ENCODE peak calls at places on chromosomes 4 and X, in four cellular contexts. X is breast epithelium, P is glutamatergic neuron, U is progenitor cell of endocrine pancreas. V is an unnamed sample.
A peak's percentile ranks its signal among the peaks of the same experiment; 100 is the strongest.

GRCh38 chr4:56261027-56261426 is 126.3 kb downstream of the AASDH start:
- DNase-seq in P (no peak), U (no peak), X (no peak), V (no peak)

GRCh38 chr4:79613269-79613995 is 205.4 kb upstream of the GK2 start:
- DNase-seq in U (no peak), X (no peak), P (no peak), V (no peak)

GRCh38 chr4:153267915-153268694 is 63.9 kb downstream of the TRIM2 start:
- DNase-seq in P (no peak), X (no peak), U (no peak), V (no peak)

GRCh38 chr4:118745357-118745756 is 60.2 kb downstream of the METTL14 start:
- DNase-seq in X (no peak), U (no peak), P (no peak), V (no peak)

GRCh38 chr4:185682236-185682635 is 129.8 kb downstream of the SORBS2 start:
- DNase-seq in X (no peak), U (no peak), P (no peak), V (no peak)

GRCh38 chr4:125168531-125168930 is 146.2 kb upstream of the FAT4 start:
- DNase-seq in U (no peak), P (no peak), X (no peak), V (no peak)

GRCh38 chrX:97563531-97564133 is 679.9 kb downstream of the RPA4 start:
- DNase-seq in X (no peak), U (no peak), P (no peak), V (no peak)

GRCh38 chr4:121462660-121463261 is 81.9 kb upstream of the QRFPR start:
- DNase-seq in P (no peak), X (peak; percentile 29), U (no peak), V (no peak)

GRCh38 chr4:143382539-143382938 is 45.9 kb downstream of the GAB1 start:
- DNase-seq in P (no peak), U (no peak), X (no peak), V (no peak)

GRCh38 chr4:169252339-169253086 is 18.2 kb downstream of the SH3RF1 start:
- DNase-seq in P (no peak), X (no peak), U (no peak), V (no peak)

GRCh38 chr4:169108303-169108702 is 98.2 kb upstream of the CBR4 start:
- DNase-seq in P (no peak), X (no peak), U (no peak), V (no peak)

GRCh38 chrX:10725071-10725470 is 104.7 kb upstream of the MID1 start:
- DNase-seq in P (no peak), U (no peak), X (no peak), V (no peak)

GRCh38 chrX:826448-826847 is 195.9 kb downstream of the SHOX start:
- DNase-seq in X (no peak), U (no peak), P (no peak), V (peak; percentile 5)

GRCh38 chrX:103367502-103367901 is 8.8 kb upstream of the BEX3 start:
- DNase-seq in U (no peak), X (no peak), P (no peak), V (no peak)

GRCh38 chr4:181202249-181202648 is 1041.0 kb upstream of the TENM3 start:
- DNase-seq in X (no peak), P (no peak), U (no peak), V (no peak)

GRCh38 chrX:1484638-1485019 is 31.9 kb upstream of the ASMTL start:
- DNase-seq in X (peak; percentile 8), U (no peak), P (no peak), V (no peak)

GRCh38 chr4:185872747-185873380 is 60.9 kb upstream of the SORBS2 start:
- DNase-seq in U (no peak), X (no peak), P (no peak), V (no peak)

GRCh38 chrX:133414399-133415275 is 652 bp downstream of the GPC4 start:
- DNase-seq in X (no peak), U (peak; percentile 31), P (peak; percentile 23), V (peak; percentile 85)

GRCh38 chrX:85611926-85612325 is 232.5 kb upstream of the POF1B start:
- DNase-seq in U (no peak), X (no peak), P (no peak), V (no peak)

GRCh38 chrX:108271397-108271787 is 166.8 kb downstream of the COL4A6 start:
- DNase-seq in P (no peak), X (no peak), U (no peak), V (no peak)

GRCh38 chrX:122866527-122866926 is 317.6 kb upstream of the GRIA3 start:
- DNase-seq in U (no peak), X (no peak), P (no peak), V (no peak)

GRCh38 chr4:181863846-181864245 is 379.4 kb upstream of the TENM3 start:
- DNase-seq in P (no peak), U (no peak), X (no peak), V (no peak)

GRCh38 chr4:176478076-176478475 is 158.3 kb downstream of the SPCS3 start:
- DNase-seq in P (no peak), X (no peak), U (no peak), V (no peak)

GRCh38 chr4:156958276-156959074 is 13.1 kb downstream of the PDGFC start:
- DNase-seq in X (no peak), P (no peak), U (no peak), V (no peak)

GRCh38 chrX:136652822-136653723 is 5.1 kb downstream of the CD40LG start:
- DNase-seq in X (no peak), U (no peak), P (no peak), V (peak; percentile 30)

GRCh38 chr4:139050436-139050835 is 34.9 kb downstream of the NOCT start:
- DNase-seq in P (no peak), U (no peak), X (no peak), V (no peak)

GRCh38 chr4:102616661-102617060 is 115.5 kb downstream of the NFKB1 start:
- DNase-seq in U (no peak), P (peak; percentile 38), X (no peak), V (no peak)

GRCh38 chrX:12139934-12140611 is 1.8 kb downstream of the FRMPD4 start:
- DNase-seq in P (no peak), X (no peak), U (no peak), V (no peak)

GRCh38 chr4:184688447-184688846 is 38.9 kb downstream of the PRIMPOL start:
- DNase-seq in P (no peak), X (no peak), U (no peak), V (no peak)

GRCh38 chrX:65581661-65582339 is 47.2 kb upstream of the LAS1L start:
- DNase-seq in U (peak; percentile 26), X (peak; percentile 40), P (peak; percentile 47), V (no peak)

GRCh38 chr4:189090174-189090814 is 850.4 kb upstream of the FRG1 start:
- DNase-seq in P (peak; percentile 22), U (no peak), X (no peak), V (no peak)

DNA sequence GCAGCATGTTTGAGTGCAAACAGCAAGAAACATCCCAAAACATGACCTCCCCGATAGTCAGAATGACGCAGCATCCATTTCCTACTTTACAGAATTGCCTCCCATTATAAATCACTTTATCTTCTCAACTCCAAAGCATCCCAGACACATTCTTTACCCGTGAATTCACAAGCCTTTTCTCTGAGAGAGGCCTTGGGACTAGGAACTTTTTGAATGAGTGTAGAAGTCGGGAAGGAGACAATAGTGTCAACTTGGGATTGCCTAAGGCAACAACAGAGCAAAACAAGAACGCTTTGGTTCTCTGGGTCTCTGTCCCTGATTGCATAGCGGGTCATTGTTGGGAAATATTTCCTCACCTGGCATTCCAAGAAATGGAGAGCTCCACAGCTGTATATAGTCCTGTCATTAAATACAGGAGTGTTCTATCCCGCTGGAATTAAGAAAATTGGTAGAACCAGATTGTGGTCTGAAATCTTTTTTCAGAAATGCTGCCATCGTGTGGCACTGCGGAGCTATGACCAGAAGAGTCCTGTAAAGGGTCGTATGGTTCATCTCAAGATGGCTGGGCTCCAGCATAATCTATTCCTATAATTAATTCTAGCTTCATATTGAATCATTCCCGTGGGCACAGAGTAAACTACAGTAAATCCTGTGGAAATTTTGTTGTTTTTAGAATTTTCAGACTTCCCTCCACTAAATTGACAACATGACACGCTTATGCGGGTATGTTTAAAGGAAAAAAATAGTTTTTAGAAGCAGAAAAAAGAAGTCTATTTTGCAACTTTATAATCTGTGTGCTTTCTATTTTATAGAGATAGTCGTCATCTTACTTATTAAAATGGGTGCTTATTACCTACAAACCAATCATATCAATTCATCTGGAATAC is 2.0 kb upstream of the SPP1 start:
- DNase-seq in P (peak; percentile 69), U (peak; percentile 32), X (peak; percentile 45), V (no peak)
- TF ChIP-seq CTCF in P (peak; percentile 83), U (peak; percentile 87), X (peak; percentile 60), V (peak; percentile 92)

GRCh38 chr4:37245391-37245954 is 930 bp downstream of the NWD2 start:
- DNase-seq in U (no peak), P (peak; percentile 7), X (no peak), V (no peak)

GRCh38 chr4:37241646-37242045 is 2.9 kb upstream of the NWD2 start:
- DNase-seq in P (no peak), X (no peak), U (no peak), V (no peak)

GRCh38 chr4:37243061-37243460 is 1.5 kb upstream of the NWD2 start:
- DNase-seq in P (peak; percentile 28), U (no peak), X (no peak), V (no peak)

GRCh38 chr4:37244583-37245390 is at the start of gene NWD2:
- DNase-seq in U (peak; percentile 57), X (no peak), P (peak; percentile 75), V (no peak)

GRCh38 chr4:37243722-37244582 is 591 bp upstream of the NWD2 start:
- DNase-seq in P (peak; percentile 57), X (no peak), U (peak; percentile 52), V (no peak)
- TF ChIP-seq CTCF in P (peak; percentile 72), X (no peak), U (peak; percentile 76), V (no peak)

GRCh38 chr4:163587867-163588266 is 93.4 kb downstream of the TMA16 start:
- DNase-seq in P (no peak), U (no peak), X (no peak), V (no peak)
- TF ChIP-seq CTCF in P (peak; percentile 37), U (peak; percentile 55), X (no peak), V (peak; percentile 19)

GRCh38 chr4:8273450-8273849 is 3.9 kb downstream of the HTRA3 start:
- DNase-seq in U (no peak), P (no peak), X (no peak), V (no peak)

GRCh38 chr4:8276358-8277240 is 7.0 kb downstream of the HTRA3 start:
- DNase-seq in P (peak; percentile 22), X (no peak), U (no peak), V (no peak)

GRCh38 chr4:8275511-8275910 is 6.0 kb downstream of the HTRA3 start:
- DNase-seq in P (no peak), U (no peak), X (no peak), V (no peak)

GRCh38 chr4:8274066-8274652 is 4.6 kb downstream of the HTRA3 start:
- DNase-seq in U (no peak), X (no peak), P (no peak), V (no peak)

GRCh38 chr4:8274772-8275241 is 5.3 kb downstream of the HTRA3 start:
- DNase-seq in P (peak; percentile 85), U (no peak), X (peak; percentile 65), V (peak; percentile 93)
- TF ChIP-seq CTCF in P (no peak), U (no peak), X (no peak), V (peak; percentile 57)

DNA sequence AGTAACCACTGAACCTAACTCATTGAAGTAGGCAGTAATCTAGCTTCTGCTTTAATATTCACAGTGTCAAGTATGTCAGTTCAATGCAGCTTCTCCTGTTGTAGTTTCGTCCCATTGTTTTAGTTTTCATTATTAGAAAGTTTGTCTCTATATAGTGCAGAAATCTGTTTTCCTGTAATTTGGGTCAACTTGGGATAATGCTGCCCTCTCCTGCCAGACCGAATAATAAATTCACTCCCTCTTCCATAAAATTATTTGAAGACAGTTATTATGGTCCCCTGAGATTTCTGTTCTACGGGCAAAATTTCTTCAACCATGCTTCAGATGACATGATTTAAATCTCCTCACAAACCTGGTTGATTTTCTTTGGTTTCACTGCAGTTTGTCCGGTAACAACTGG is 4.6 kb upstream of the LUZP4 start:
- DNase-seq in U (no peak), P (no peak), X (no peak), V (no peak)
- TF ChIP-seq CTCF in U (no peak), P (no peak), X (no peak), V (peak; percentile 41)

V was measured in osteocyte.